ENCODE peak calls at places on chromosome 3, in five cellular contexts. One of them, this sample, is unnamed.

GRCh38 chr3:27824312-27825200 is 102.4 kb upstream of the EOMES start:
- DNase-seq in neural progenitor cell: no peak
- DNase-seq in progenitor cell of endocrine pancreas: no peak
- DNase-seq in GM20000: no peak
- DNase-seq in esophagus muscularis mucosa: no peak
- DNase-seq in this sample: peak

GRCh38 chr3:99965681-99966408 is 148.2 kb downstream of the CMSS1 start:
- DNase-seq in neural progenitor cell: no peak
- DNase-seq in progenitor cell of endocrine pancreas: no peak
- DNase-seq in GM20000: no peak
- DNase-seq in esophagus muscularis mucosa: no peak
- DNase-seq in this sample: no peak

GRCh38 chr3:45152307-45152706 is 6.1 kb upstream of the CDCP1 start:
- DNase-seq in neural progenitor cell: no peak
- DNase-seq in progenitor cell of endocrine pancreas: no peak
- DNase-seq in GM20000: no peak
- DNase-seq in esophagus muscularis mucosa: no peak
- DNase-seq in this sample: no peak

GRCh38 chr3:136733317-136733833 is 18.8 kb downstream of the STAG1 start:
- DNase-seq in neural progenitor cell: no peak
- DNase-seq in progenitor cell of endocrine pancreas: no peak
- DNase-seq in GM20000: no peak
- DNase-seq in esophagus muscularis mucosa: no peak
- DNase-seq in this sample: no peak

GRCh38 chr3:8183627-8184026 is 318.0 kb upstream of the LMCD1 start:
- DNase-seq in neural progenitor cell: no peak
- DNase-seq in progenitor cell of endocrine pancreas: no peak
- DNase-seq in GM20000: no peak
- DNase-seq in esophagus muscularis mucosa: no peak
- DNase-seq in this sample: peak

GRCh38 chr3:174931473-174931872 is 72.3 kb downstream of the NAALADL2 start:
- DNase-seq in neural progenitor cell: no peak
- DNase-seq in progenitor cell of endocrine pancreas: no peak
- DNase-seq in GM20000: no peak
- DNase-seq in esophagus muscularis mucosa: no peak
- DNase-seq in this sample: no peak

GRCh38 chr3:150227839-150228238 is 180.3 kb upstream of the TSC22D2 start:
- DNase-seq in neural progenitor cell: peak
- DNase-seq in progenitor cell of endocrine pancreas: peak
- DNase-seq in GM20000: peak
- DNase-seq in esophagus muscularis mucosa: no peak
- DNase-seq in this sample: peak

GRCh38 chr3:107928084-107928445 is 162.8 kb downstream of the CD47 start:
- DNase-seq in neural progenitor cell: no peak
- DNase-seq in progenitor cell of endocrine pancreas: no peak
- DNase-seq in GM20000: peak
- DNase-seq in esophagus muscularis mucosa: no peak
- DNase-seq in this sample: peak

GRCh38 chr3:115800489-115801080 is 177.3 kb downstream of the GAP43 start:
- DNase-seq in neural progenitor cell: no peak
- DNase-seq in progenitor cell of endocrine pancreas: no peak
- DNase-seq in GM20000: no peak
- DNase-seq in esophagus muscularis mucosa: no peak
- DNase-seq in this sample: peak

GRCh38 chr3:141280086-141280485 is 48.5 kb downstream of the PXYLP1 start:
- DNase-seq in neural progenitor cell: no peak
- DNase-seq in progenitor cell of endocrine pancreas: no peak
- DNase-seq in GM20000: no peak
- DNase-seq in esophagus muscularis mucosa: no peak
- DNase-seq in this sample: no peak

GRCh38 chr3:120554727-120555660 is 41.1 kb upstream of the NDUFB4 start:
- DNase-seq in neural progenitor cell: no peak
- DNase-seq in progenitor cell of endocrine pancreas: no peak
- DNase-seq in GM20000: no peak
- DNase-seq in esophagus muscularis mucosa: no peak
- DNase-seq in this sample: no peak

GRCh38 chr3:131849640-131850039 is 185.2 kb downstream of the CPNE4 start:
- DNase-seq in neural progenitor cell: no peak
- DNase-seq in progenitor cell of endocrine pancreas: no peak
- DNase-seq in GM20000: no peak
- DNase-seq in esophagus muscularis mucosa: no peak
- DNase-seq in this sample: no peak

GRCh38 chr3:122975163-122975923 is 52.2 kb downstream of the SEMA5B start:
- DNase-seq in neural progenitor cell: peak
- DNase-seq in progenitor cell of endocrine pancreas: no peak
- DNase-seq in GM20000: peak
- DNase-seq in esophagus muscularis mucosa: no peak
- DNase-seq in this sample: no peak

DNA sequence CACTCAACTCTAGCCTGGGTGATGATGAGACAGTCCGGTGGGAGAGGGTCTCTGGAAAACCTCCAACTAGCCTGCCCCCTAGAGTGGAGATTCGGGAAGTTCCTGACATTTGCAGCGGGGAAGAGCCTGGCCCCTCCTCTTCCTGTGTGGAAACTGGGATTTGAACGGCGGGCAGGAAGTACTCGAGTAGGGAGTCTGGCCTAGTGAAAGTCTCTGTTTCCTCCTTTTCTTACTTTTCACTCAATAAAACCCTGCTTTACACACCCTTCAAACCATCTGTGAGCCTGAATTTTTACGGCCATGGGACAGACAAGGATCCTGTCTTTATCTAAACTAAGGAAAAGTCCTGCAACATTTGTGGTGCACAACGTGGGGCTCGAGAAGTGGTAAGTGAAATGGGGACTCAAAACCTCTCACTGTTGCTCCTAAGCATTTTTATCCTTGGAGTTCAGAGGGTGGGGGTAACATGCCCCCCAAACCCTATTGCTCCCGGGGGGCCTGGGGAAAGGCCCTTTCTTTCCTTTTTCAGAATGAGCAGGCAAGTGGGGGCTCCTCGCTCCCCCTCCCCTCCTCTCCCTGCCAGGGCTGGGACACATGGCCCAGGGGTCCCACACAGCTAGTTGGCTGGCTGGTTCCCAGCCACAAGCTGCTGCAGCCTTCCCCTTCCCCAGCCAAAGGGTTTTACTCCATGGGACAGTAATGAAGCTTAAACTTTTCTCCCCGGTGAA is 224.7 kb upstream of the GBE1 start:
- DNase-seq in neural progenitor cell: no peak
- DNase-seq in progenitor cell of endocrine pancreas: no peak
- DNase-seq in GM20000: no peak
- DNase-seq in esophagus muscularis mucosa: no peak
- DNase-seq in this sample: no peak
- TF ChIP-seq CTCF in neural progenitor cell: no peak
- TF ChIP-seq CTCF in progenitor cell of endocrine pancreas: no peak
- TF ChIP-seq CTCF in GM20000: no peak
- TF ChIP-seq CTCF in esophagus muscularis mucosa: no peak
- TF ChIP-seq CTCF in this sample: no peak

DNA sequence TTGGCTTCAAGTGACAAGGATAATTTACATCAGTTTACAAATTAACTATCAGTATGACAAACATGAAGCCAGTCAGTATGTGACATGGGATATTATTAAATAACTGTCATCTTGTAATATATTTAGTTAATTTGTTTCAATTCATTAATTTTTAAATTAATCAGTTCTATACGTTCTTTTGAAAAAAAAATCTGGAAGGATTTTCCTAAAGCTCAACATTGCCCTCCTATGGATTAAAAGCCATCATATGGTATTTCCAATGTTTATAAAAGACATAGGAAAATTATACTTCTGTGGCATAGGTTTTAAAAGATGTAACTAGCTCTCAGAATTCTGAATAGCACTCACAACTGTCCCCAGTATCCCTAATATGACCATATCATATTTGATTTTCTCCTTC is 134.4 kb downstream of the PLOD2 start:
- DNase-seq in neural progenitor cell: no peak
- DNase-seq in progenitor cell of endocrine pancreas: no peak
- DNase-seq in GM20000: no peak
- DNase-seq in esophagus muscularis mucosa: no peak
- DNase-seq in this sample: no peak
- TF ChIP-seq CTCF in neural progenitor cell: no peak
- TF ChIP-seq CTCF in progenitor cell of endocrine pancreas: peak
- TF ChIP-seq CTCF in GM20000: no peak
- TF ChIP-seq CTCF in esophagus muscularis mucosa: no peak
- TF ChIP-seq CTCF in this sample: no peak

GRCh38 chr3:46934508-46935167 is 41.9 kb downstream of the CCDC12 start:
- DNase-seq in neural progenitor cell: no peak
- DNase-seq in progenitor cell of endocrine pancreas: no peak
- DNase-seq in GM20000: no peak
- DNase-seq in esophagus muscularis mucosa: no peak
- DNase-seq in this sample: peak

GRCh38 chr3:46938118-46938517 is 38.4 kb downstream of the CCDC12 start:
- DNase-seq in neural progenitor cell: no peak
- DNase-seq in progenitor cell of endocrine pancreas: no peak
- DNase-seq in GM20000: no peak
- DNase-seq in esophagus muscularis mucosa: no peak
- DNase-seq in this sample: no peak

GRCh38 chr3:46935168-46935858 is 41.2 kb downstream of the CCDC12 start:
- DNase-seq in neural progenitor cell: peak
- DNase-seq in progenitor cell of endocrine pancreas: no peak
- DNase-seq in GM20000: no peak
- DNase-seq in esophagus muscularis mucosa: no peak
- DNase-seq in this sample: peak

GRCh38 chr3:46936733-46937250 is 39.8 kb downstream of the CCDC12 start:
- DNase-seq in neural progenitor cell: no peak
- DNase-seq in progenitor cell of endocrine pancreas: no peak
- DNase-seq in GM20000: no peak
- DNase-seq in esophagus muscularis mucosa: no peak
- DNase-seq in this sample: no peak

DNA sequence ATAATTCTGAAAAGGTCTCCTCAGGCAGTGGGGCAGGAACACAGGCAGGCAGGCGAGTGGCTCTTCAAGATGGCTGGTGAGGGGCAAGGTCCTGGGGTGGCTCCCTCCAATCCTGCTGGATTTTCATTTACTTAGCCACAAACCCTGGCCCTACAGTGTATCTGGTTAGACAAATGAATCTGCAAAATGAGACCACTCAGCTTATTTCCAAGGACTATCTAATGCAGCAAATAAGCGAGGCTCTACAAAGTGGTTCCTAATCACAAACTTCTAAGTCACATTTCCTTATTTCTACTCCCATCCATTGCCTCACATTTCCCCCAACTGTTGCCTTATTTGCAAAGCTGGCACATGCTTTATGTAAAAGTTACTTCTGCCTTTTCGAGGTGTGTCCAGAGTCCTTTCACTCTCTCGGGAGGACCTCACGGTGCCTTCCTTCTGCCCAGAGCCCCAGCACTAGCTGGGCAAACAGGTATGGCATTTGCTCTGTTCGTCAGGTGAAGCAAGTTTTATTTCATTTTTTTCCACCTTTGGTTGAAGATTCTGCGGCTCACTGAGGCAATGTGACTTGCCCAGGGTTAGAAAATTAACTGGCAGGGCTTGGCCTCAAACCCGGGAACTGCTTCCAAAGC is 40.4 kb downstream of the CCDC12 start:
- DNase-seq in neural progenitor cell: no peak
- DNase-seq in progenitor cell of endocrine pancreas: no peak
- DNase-seq in GM20000: no peak
- DNase-seq in esophagus muscularis mucosa: no peak
- DNase-seq in this sample: no peak
- TF ChIP-seq CTCF in neural progenitor cell: no peak
- TF ChIP-seq CTCF in progenitor cell of endocrine pancreas: no peak
- TF ChIP-seq CTCF in GM20000: no peak
- TF ChIP-seq CTCF in esophagus muscularis mucosa: no peak
- TF ChIP-seq CTCF in this sample: no peak

DNA sequence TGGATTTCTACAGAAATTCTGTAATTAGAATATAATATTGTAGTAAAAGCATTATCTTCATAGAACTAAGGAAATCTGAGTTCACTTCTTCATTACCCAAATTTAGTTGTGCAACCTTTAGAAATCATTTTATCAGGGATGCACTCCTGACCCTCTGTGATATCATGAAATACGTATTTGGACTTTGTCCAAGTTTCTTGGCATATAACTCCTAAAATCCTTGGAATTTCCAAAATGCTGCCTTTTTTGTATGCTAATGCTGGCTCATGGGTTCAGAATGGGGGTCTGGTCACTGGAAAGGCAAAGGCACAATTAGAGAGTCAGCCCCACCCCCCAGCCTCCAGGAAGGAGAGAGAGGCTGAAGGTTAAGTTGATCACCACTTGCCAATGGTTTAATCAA is 217.4 kb downstream of the TP63 start:
- DNase-seq in neural progenitor cell: no peak
- DNase-seq in progenitor cell of endocrine pancreas: no peak
- DNase-seq in GM20000: no peak
- DNase-seq in esophagus muscularis mucosa: no peak
- DNase-seq in this sample: no peak
- TF ChIP-seq CTCF in neural progenitor cell: no peak
- TF ChIP-seq CTCF in progenitor cell of endocrine pancreas: no peak
- TF ChIP-seq CTCF in GM20000: no peak
- TF ChIP-seq CTCF in esophagus muscularis mucosa: no peak
- TF ChIP-seq CTCF in this sample: no peak